ENCODE peak calls at places on chromosomes 16 and 17, in seven cellular contexts. H, Y, L, M, W, I and O are unnamed samples.

GRCh38 chr16:8963010-8963824 is 489 bp downstream of the USP7 start:
- DNase-seq in H (no peak), Y (no peak), L (no peak), M (peak; percentile 22), W (no peak), I (peak; percentile 26), O (no peak)

GRCh38 chr17:81868674-81869220 is 2.4 kb downstream of the ARHGDIA start:
- DNase-seq in H (no peak), Y (no peak), L (no peak), M (peak; percentile 51), W (no peak), I (peak; percentile 54), O (no peak)

GRCh38 chr17:2055494-2056220 is 754 bp downstream of the HIC1 start:
- DNase-seq in H (no peak), Y (no peak), L (no peak), M (no peak), W (no peak), I (peak; percentile 69), O (no peak)

GRCh38 chr16:82700541-82701240 is 73.9 kb downstream of the CDH13 start:
- DNase-seq in H (no peak), Y (no peak), L (no peak), M (no peak), W (no peak), I (no peak), O (no peak)

GRCh38 chr16:82584553-82585152 is 42.1 kb upstream of the CDH13 start:
- DNase-seq in H (no peak), Y (no peak), L (no peak), M (no peak), W (no peak), I (no peak), O (no peak)

GRCh38 chr16:28538733-28539596 is at the start of gene NUPR1:
- DNase-seq in H (no peak), Y (no peak), L (no peak), M (peak; percentile 98), W (no peak), I (no peak), O (no peak)

GRCh38 chr16:4918790-4919210 is 18.1 kb downstream of the PPL start:
- DNase-seq in H (no peak), Y (peak; percentile 85), L (no peak), M (no peak), W (no peak), I (no peak), O (no peak)

GRCh38 chr17:65177901-65178300 is 40.7 kb downstream of the RGS9 start:
- DNase-seq in H (no peak), Y (no peak), L (no peak), M (peak; percentile 48), W (no peak), I (no peak), O (no peak)

GRCh38 chr17:75105269-75106080 is 4.3 kb upstream of the ARMC7 start:
- DNase-seq in H (no peak), Y (peak; percentile 72), L (no peak), M (peak; percentile 65), W (no peak), I (peak; percentile 55), O (no peak)